ENCODE peak calls at places on chromosomes 4 and X, in seven cellular contexts. Y is gastrocnemius medialis, G is mucosa of descending colon, P is GM23338, R is MM.1S, M is dorsolateral prefrontal cortex, F is tibial artery. J is an unnamed sample.

GRCh38 chr4:133130171-133130570 is 18.9 kb upstream of the PCDH10 start:
- DNase-seq in Y (no peak), G (no peak), P (peak), R (no peak), M (no peak), F (no peak), J (no peak)

GRCh38 chr4:33864290-33864859 is 2379.9 kb downstream of the ARAP2 start:
- DNase-seq in Y (no peak), G (no peak), P (no peak), R (no peak), M (no peak), F (no peak), J (no peak)

GRCh38 chrX:41518127-41518840 is 71.1 kb downstream of the NYX start:
- DNase-seq in Y (no peak), G (no peak), P (no peak), R (no peak), M (no peak), F (no peak), J (no peak)

GRCh38 chr4:89657931-89658700 is 178.8 kb downstream of the SNCA start:
- DNase-seq in Y (no peak), G (no peak), P (peak), R (peak), M (no peak), F (no peak), J (peak)

GRCh38 chr4:99062120-99062519 is 26.5 kb downstream of the ADH5 start:
- DNase-seq in Y (peak), G (no peak), P (no peak), R (no peak), M (no peak), F (no peak), J (no peak)

GRCh38 chrX:66751136-66751782 is 112.4 kb upstream of the EDA2R start:
- DNase-seq in Y (no peak), G (no peak), P (no peak), R (peak), M (no peak), F (no peak), J (no peak)

GRCh38 chr4:164753873-164754488 is at the start of gene SMIM31:
- DNase-seq in Y (no peak), G (no peak), P (no peak), R (no peak), M (no peak), F (no peak), J (no peak)

GRCh38 chr4:152640058-152640921 is 39.5 kb downstream of the TMEM154 start:
- DNase-seq in Y (no peak), G (no peak), P (peak), R (peak), M (no peak), F (no peak), J (peak)

GRCh38 chr4:158129649-158130048 is 43.2 kb downstream of the GASK1B start:
- DNase-seq in Y (no peak), G (no peak), P (no peak), R (no peak), M (no peak), F (no peak), J (peak)

GRCh38 chr4:159209249-159209648 is 106.4 kb downstream of the RAPGEF2 start:
- DNase-seq in Y (no peak), G (no peak), P (peak), R (no peak), M (no peak), F (no peak), J (no peak)
- TF ChIP-seq CTCF in Y (no peak), G (no peak), P (no peak), R (no peak), M (no peak), F (no peak), J (no peak)

GRCh38 chr4:118343501-118343900 is 9.3 kb downstream of the PRSS12 start:
- DNase-seq in Y (no peak), G (no peak), P (no peak), R (no peak), M (no peak), F (no peak), J (no peak)
- H3K4me3 ChIP-seq in Y (no peak), G (no peak), P (no peak), R (no peak), M (no peak), F (no peak), J (no peak)

GRCh38 chrX:57528670-57529255 is 63.0 kb upstream of the ZXDB start:
- DNase-seq in Y (no peak), G (no peak), P (peak), R (peak), M (no peak), F (no peak), J (peak)
- TF ChIP-seq CTCF in Y (no peak), G (no peak), P (peak), R (peak), M (no peak), F (no peak), J (peak)

GRCh38 chr4:128427832-128428366 is 140.3 kb upstream of the PGRMC2 start:
- DNase-seq in Y (peak), G (no peak), P (peak), R (peak), M (no peak), F (no peak), J (peak)
- H3K4me3 ChIP-seq in Y (no peak), G (no peak), P (no peak), R (no peak), M (no peak), F (no peak), J (peak)

DNA sequence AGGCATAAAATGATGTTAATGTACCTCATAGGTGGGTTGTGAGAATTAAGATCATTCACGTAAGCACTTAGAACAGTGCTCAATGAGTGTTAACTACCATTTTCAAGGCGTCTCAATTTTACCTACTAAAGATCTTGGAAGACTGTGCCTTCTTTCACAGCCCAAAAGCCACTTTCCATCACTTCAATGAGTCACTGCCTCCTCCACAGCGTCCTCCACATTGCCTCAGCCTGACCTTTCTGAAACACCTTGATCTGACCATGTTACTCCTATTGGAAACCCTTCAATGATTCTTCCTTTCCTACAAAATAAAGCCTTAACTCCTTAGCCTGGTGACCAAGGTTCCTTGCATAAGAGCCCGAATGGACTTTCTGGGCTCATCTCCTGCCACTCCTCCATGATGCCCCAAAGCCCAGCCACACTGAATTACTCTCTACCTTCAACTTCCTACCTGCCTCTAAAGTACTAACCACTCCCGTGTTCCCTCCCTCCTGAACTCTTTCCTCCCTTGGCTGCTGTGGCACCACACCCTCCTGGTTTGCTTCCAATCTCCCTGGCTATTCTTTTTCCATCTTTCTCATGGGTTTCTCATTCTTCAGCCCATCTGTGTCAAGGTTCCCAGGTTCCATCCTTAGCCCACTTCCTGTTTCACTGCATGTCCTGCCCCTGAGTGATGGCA is 22.1 kb downstream of the SLC25A53 start:
- DNase-seq in Y (no peak), G (no peak), P (no peak), R (no peak), M (no peak), F (no peak), J (no peak)
- TF ChIP-seq CTCF in Y (no peak), G (no peak), P (no peak), R (no peak), M (no peak), F (no peak), J (no peak)

DNA sequence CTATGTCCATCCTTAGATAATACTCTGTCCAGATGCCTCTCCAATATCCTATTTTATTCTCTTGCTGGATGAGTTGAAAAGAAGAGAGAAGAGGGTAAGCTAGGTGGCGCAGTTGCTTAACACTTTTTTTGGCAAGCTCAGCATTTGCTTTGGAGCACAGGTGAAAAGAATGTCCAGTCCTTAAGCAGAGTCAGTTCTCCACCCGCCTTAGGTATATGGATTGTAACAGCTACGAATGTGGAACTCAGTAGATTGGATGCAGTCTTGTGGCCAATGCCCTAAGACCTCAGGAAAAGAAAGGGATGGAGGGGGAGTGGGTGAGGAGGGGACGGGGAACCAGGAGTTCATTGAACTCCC is 208.4 kb downstream of the NWD2 start:
- DNase-seq in Y (no peak), G (no peak), P (peak), R (peak), M (peak), F (no peak), J (peak)
- H3K4me3 ChIP-seq in Y (peak), G (no peak), P (peak), R (peak), M (peak), F (peak), J (no peak)

GRCh38 chr4:73650255-73650654 is 30.0 kb upstream of the RASSF6 start:
- DNase-seq in Y (no peak), G (no peak), P (no peak), R (no peak), M (no peak), F (no peak), J (no peak)

GRCh38 chr4:73648478-73648877 is 28.2 kb upstream of the RASSF6 start:
- DNase-seq in Y (no peak), G (no peak), P (no peak), R (no peak), M (no peak), F (no peak), J (no peak)

GRCh38 chr4:73653695-73654106 is 33.5 kb upstream of the RASSF6 start:
- DNase-seq in Y (no peak), G (no peak), P (peak), R (peak), M (no peak), F (no peak), J (peak)
- TF ChIP-seq CTCF in Y (no peak), G (no peak), P (peak), R (peak), M (peak), F (peak), J (peak)

GRCh38 chrX:131711478-131711867 is 167.6 kb downstream of the OR13H1 start:
- DNase-seq in Y (no peak), G (no peak), P (no peak), R (no peak), M (no peak), F (no peak), J (no peak)
- H3K4me3 ChIP-seq in Y (peak), G (no peak), P (no peak), R (peak), M (no peak), F (no peak), J (peak)

J was measured in fibroblast of the aortic adventitia.